ENCODE peak calls at places on chromosome 3, in eight cellular contexts. One of them, this sample, is unnamed.

GRCh38 chr3:25027639-25028038 is 400.4 kb upstream of the RARB start:
- DNase-seq in A549: no peak
- DNase-seq in HepG2: no peak
- DNase-seq in heart left ventricle: no peak
- DNase-seq in adrenal gland: no peak
- DNase-seq in uterus: peak
- DNase-seq in esophagus squamous epithelium: no peak
- DNase-seq in suprapubic skin: no peak
- DNase-seq in this sample: no peak

GRCh38 chr3:14543446-14543845 is 3.3 kb upstream of the GRIP2 start:
- DNase-seq in A549: no peak
- DNase-seq in HepG2: no peak
- DNase-seq in heart left ventricle: no peak
- DNase-seq in adrenal gland: no peak
- DNase-seq in uterus: no peak
- DNase-seq in esophagus squamous epithelium: no peak
- DNase-seq in suprapubic skin: no peak
- DNase-seq in this sample: no peak

GRCh38 chr3:187209501-187209900 is 12.2 kb downstream of the RTP1 start:
- DNase-seq in A549: no peak
- DNase-seq in HepG2: no peak
- DNase-seq in heart left ventricle: no peak
- DNase-seq in adrenal gland: no peak
- DNase-seq in uterus: no peak
- DNase-seq in esophagus squamous epithelium: no peak
- DNase-seq in suprapubic skin: no peak
- DNase-seq in this sample: no peak

GRCh38 chr3:69120879-69121464 is 1.4 kb downstream of the LMOD3 start:
- DNase-seq in A549: peak
- DNase-seq in HepG2: peak
- DNase-seq in heart left ventricle: no peak
- DNase-seq in adrenal gland: peak
- DNase-seq in uterus: peak
- DNase-seq in esophagus squamous epithelium: peak
- DNase-seq in suprapubic skin: peak
- DNase-seq in this sample: peak

GRCh38 chr3:1172642-1173041 is 79.8 kb downstream of the CNTN6 start:
- DNase-seq in A549: no peak
- DNase-seq in HepG2: no peak
- DNase-seq in heart left ventricle: no peak
- DNase-seq in adrenal gland: peak
- DNase-seq in uterus: no peak
- DNase-seq in esophagus squamous epithelium: no peak
- DNase-seq in suprapubic skin: no peak
- DNase-seq in this sample: no peak

GRCh38 chr3:72453686-72454085 is 394.6 kb downstream of the SHQ1 start:
- DNase-seq in A549: no peak
- DNase-seq in HepG2: no peak
- DNase-seq in heart left ventricle: no peak
- DNase-seq in adrenal gland: no peak
- DNase-seq in uterus: no peak
- DNase-seq in esophagus squamous epithelium: no peak
- DNase-seq in suprapubic skin: no peak
- DNase-seq in this sample: no peak

GRCh38 chr3:122030381-122031122 is 8.5 kb upstream of the ILDR1 start:
- DNase-seq in A549: no peak
- DNase-seq in HepG2: no peak
- DNase-seq in heart left ventricle: no peak
- DNase-seq in adrenal gland: no peak
- DNase-seq in uterus: no peak
- DNase-seq in esophagus squamous epithelium: no peak
- DNase-seq in suprapubic skin: no peak
- DNase-seq in this sample: no peak

GRCh38 chr3:193869221-193870201 is 266.4 kb upstream of the HES1 start:
- DNase-seq in A549: peak
- DNase-seq in HepG2: no peak
- DNase-seq in heart left ventricle: peak
- DNase-seq in adrenal gland: no peak
- DNase-seq in uterus: no peak
- DNase-seq in esophagus squamous epithelium: no peak
- DNase-seq in suprapubic skin: no peak
- DNase-seq in this sample: peak

GRCh38 chr3:29914861-29915524 is 634.1 kb downstream of the RBMS3 start:
- DNase-seq in A549: no peak
- DNase-seq in HepG2: no peak
- DNase-seq in heart left ventricle: no peak
- DNase-seq in adrenal gland: no peak
- DNase-seq in uterus: no peak
- DNase-seq in esophagus squamous epithelium: no peak
- DNase-seq in suprapubic skin: no peak
- DNase-seq in this sample: no peak

GRCh38 chr3:52787672-52788625 is 6.6 kb upstream of the ITIH3 start:
- DNase-seq in A549: no peak
- DNase-seq in HepG2: peak
- DNase-seq in heart left ventricle: peak
- DNase-seq in adrenal gland: peak
- DNase-seq in uterus: no peak
- DNase-seq in esophagus squamous epithelium: no peak
- DNase-seq in suprapubic skin: peak
- DNase-seq in this sample: no peak

GRCh38 chr3:115272036-115272824 is 125.1 kb upstream of the ZBTB20 start:
- DNase-seq in A549: peak
- DNase-seq in HepG2: no peak
- DNase-seq in heart left ventricle: no peak
- DNase-seq in adrenal gland: peak
- DNase-seq in uterus: no peak
- DNase-seq in esophagus squamous epithelium: no peak
- DNase-seq in suprapubic skin: no peak
- DNase-seq in this sample: no peak

GRCh38 chr3:59433546-59433945 is 383.7 kb upstream of the CFAP20DC start:
- DNase-seq in A549: no peak
- DNase-seq in HepG2: no peak
- DNase-seq in heart left ventricle: no peak
- DNase-seq in adrenal gland: no peak
- DNase-seq in uterus: no peak
- DNase-seq in esophagus squamous epithelium: no peak
- DNase-seq in suprapubic skin: no peak
- DNase-seq in this sample: no peak

GRCh38 chr3:197750396-197750831 is 731 bp downstream of the FYTTD1 start:
- DNase-seq in A549: peak
- DNase-seq in HepG2: no peak
- DNase-seq in heart left ventricle: peak
- DNase-seq in adrenal gland: peak
- DNase-seq in uterus: peak
- DNase-seq in esophagus squamous epithelium: no peak
- DNase-seq in suprapubic skin: peak
- DNase-seq in this sample: peak

GRCh38 chr3:156801746-156802145 is 24.4 kb upstream of the LEKR1 start:
- DNase-seq in A549: no peak
- DNase-seq in HepG2: no peak
- DNase-seq in heart left ventricle: no peak
- DNase-seq in adrenal gland: no peak
- DNase-seq in uterus: no peak
- DNase-seq in esophagus squamous epithelium: no peak
- DNase-seq in suprapubic skin: no peak
- DNase-seq in this sample: no peak

GRCh38 chr3:169259134-169259533 is 404.4 kb downstream of the MECOM start:
- DNase-seq in A549: no peak
- DNase-seq in HepG2: no peak
- DNase-seq in heart left ventricle: no peak
- DNase-seq in adrenal gland: no peak
- DNase-seq in uterus: no peak
- DNase-seq in esophagus squamous epithelium: no peak
- DNase-seq in suprapubic skin: no peak
- DNase-seq in this sample: no peak

GRCh38 chr3:157755254-157755653 is 252.0 kb upstream of the VEPH1 start:
- DNase-seq in A549: no peak
- DNase-seq in HepG2: no peak
- DNase-seq in heart left ventricle: no peak
- DNase-seq in adrenal gland: no peak
- DNase-seq in uterus: no peak
- DNase-seq in esophagus squamous epithelium: no peak
- DNase-seq in suprapubic skin: no peak
- DNase-seq in this sample: no peak

GRCh38 chr3:100891827-100892226 is 101.4 kb downstream of the ABI3BP start:
- DNase-seq in A549: peak
- DNase-seq in HepG2: no peak
- DNase-seq in heart left ventricle: no peak
- DNase-seq in adrenal gland: no peak
- DNase-seq in uterus: no peak
- DNase-seq in esophagus squamous epithelium: no peak
- DNase-seq in suprapubic skin: no peak
- DNase-seq in this sample: no peak

GRCh38 chr3:72520690-72521308 is 327.4 kb downstream of the SHQ1 start:
- DNase-seq in A549: peak
- DNase-seq in HepG2: peak
- DNase-seq in heart left ventricle: no peak
- DNase-seq in adrenal gland: no peak
- DNase-seq in uterus: no peak
- DNase-seq in esophagus squamous epithelium: no peak
- DNase-seq in suprapubic skin: no peak
- DNase-seq in this sample: no peak

GRCh38 chr3:126277629-126278378 is 79.4 kb downstream of the KLF15 start:
- DNase-seq in A549: no peak
- DNase-seq in HepG2: no peak
- DNase-seq in heart left ventricle: no peak
- DNase-seq in adrenal gland: no peak
- DNase-seq in uterus: no peak
- DNase-seq in esophagus squamous epithelium: no peak
- DNase-seq in suprapubic skin: no peak
- DNase-seq in this sample: no peak

DNA sequence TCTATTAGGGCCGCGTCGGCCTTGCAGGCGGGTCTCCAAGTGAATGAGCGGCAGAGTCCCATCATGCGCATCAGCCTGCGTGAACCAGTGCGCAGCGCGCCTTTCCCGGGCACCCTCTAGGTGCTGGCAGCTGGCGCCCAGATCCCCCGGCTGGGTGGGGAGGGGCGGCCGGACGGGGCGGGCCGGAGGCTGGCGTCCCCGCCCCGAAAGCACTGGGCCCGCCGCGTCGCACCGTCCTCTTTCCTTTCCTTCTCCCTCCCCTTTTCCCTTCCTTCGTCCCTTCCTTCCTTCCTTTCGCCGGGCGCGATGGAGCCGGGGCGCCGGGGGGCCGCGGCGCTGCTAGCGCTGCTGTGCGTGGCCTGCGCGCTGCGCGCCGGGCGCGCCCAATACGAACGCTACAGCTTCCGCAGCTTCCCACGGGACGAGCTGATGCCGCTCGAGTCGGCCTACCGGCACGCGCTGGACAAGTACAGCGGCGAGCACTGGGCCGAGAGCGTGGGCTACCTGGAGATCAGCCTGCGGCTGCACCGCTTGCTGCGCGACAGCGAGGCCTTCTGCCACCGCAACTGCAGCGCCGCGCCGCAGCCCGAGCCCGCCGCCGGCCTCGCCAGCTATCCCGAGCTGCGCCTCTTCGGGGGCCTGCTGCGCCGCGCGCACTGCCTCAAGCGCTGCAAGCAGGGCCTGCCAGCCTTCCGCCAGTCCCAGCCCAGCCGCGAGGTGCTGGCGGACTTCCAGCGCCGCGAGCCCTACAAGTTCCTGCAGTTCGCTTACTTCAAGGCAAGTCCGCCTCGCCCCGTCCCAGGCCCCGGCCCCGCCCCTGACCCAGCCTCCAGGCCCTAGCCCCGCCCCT is at the start of gene CRTAP:
- DNase-seq in A549: peak
- DNase-seq in HepG2: peak
- DNase-seq in heart left ventricle: peak
- DNase-seq in adrenal gland: peak
- DNase-seq in uterus: peak
- DNase-seq in esophagus squamous epithelium: peak
- DNase-seq in suprapubic skin: peak
- DNase-seq in this sample: peak
- TF ChIP-seq POLR2A in A549: peak
- TF ChIP-seq POLR2A in HepG2: peak
- TF ChIP-seq POLR2A in heart left ventricle: no peak
- TF ChIP-seq POLR2A in adrenal gland: no peak
- TF ChIP-seq POLR2A in uterus: no peak
- TF ChIP-seq POLR2A in esophagus squamous epithelium: no peak
- TF ChIP-seq POLR2A in suprapubic skin: no peak
- TF ChIP-seq POLR2A in this sample: peak

GRCh38 chr3:152505926-152506325 is 237.2 kb downstream of the MBNL1 start:
- DNase-seq in A549: no peak
- DNase-seq in HepG2: no peak
- DNase-seq in heart left ventricle: no peak
- DNase-seq in adrenal gland: no peak
- DNase-seq in uterus: no peak
- DNase-seq in esophagus squamous epithelium: no peak
- DNase-seq in suprapubic skin: no peak
- DNase-seq in this sample: no peak
- TF ChIP-seq POLR2A in A549: no peak
- TF ChIP-seq POLR2A in HepG2: no peak
- TF ChIP-seq POLR2A in heart left ventricle: no peak
- TF ChIP-seq POLR2A in adrenal gland: no peak
- TF ChIP-seq POLR2A in uterus: no peak
- TF ChIP-seq POLR2A in esophagus squamous epithelium: no peak
- TF ChIP-seq POLR2A in suprapubic skin: no peak
- TF ChIP-seq POLR2A in this sample: no peak

GRCh38 chr3:45179163-45179562 is 33.0 kb upstream of the CDCP1 start:
- DNase-seq in A549: no peak
- DNase-seq in HepG2: no peak
- DNase-seq in heart left ventricle: no peak
- DNase-seq in adrenal gland: no peak
- DNase-seq in uterus: no peak
- DNase-seq in esophagus squamous epithelium: no peak
- DNase-seq in suprapubic skin: no peak
- DNase-seq in this sample: no peak
- TF ChIP-seq POLR2A in A549: no peak
- TF ChIP-seq POLR2A in HepG2: no peak
- TF ChIP-seq POLR2A in heart left ventricle: no peak
- TF ChIP-seq POLR2A in adrenal gland: no peak
- TF ChIP-seq POLR2A in uterus: no peak
- TF ChIP-seq POLR2A in esophagus squamous epithelium: no peak
- TF ChIP-seq POLR2A in suprapubic skin: no peak
- TF ChIP-seq POLR2A in this sample: no peak

DNA sequence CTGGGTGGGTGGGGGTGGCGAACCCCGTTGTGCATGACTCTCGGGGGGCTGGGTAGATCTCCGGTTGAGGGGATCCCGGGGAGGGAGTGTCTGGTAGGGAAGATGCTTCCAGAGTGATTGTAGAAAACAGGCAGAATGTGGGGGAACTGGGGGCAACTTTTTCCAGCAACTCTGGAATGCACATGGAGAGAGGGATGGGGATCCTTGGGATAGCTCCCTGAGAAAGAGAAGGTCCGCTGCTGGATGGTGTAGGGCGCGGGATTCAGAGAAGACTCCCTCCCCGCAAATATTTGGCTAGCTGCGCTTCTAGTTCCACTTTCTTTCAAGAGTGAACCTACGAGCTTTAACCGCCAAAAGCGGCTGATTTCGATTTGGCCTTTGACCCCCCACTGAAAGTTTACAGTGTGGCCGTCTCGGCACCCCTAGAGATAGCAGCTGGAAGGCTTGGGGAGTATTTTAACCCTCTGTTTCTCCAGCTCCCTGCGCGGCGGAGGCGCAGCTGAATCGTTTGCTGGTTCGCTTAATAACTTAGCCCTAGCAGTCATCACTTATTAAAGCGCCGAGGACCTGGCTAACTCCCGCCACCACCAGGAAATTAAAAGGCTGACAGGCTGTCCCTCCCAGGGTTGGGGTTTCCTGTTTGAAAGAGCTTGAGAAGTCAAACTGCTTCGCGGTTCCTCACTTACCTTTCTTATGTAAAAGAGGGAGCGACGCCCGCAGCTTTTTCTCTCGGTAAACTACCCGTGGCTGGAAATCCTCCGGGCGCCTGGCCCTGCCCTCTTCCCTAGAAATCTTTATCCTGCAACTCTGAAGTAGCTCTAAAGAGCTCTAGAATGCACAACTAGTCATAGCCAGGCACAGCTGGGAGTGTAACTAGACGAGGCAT is 1.2 kb downstream of the PHLDB2 start:
- DNase-seq in A549: peak
- DNase-seq in HepG2: peak
- DNase-seq in heart left ventricle: peak
- DNase-seq in adrenal gland: peak
- DNase-seq in uterus: peak
- DNase-seq in esophagus squamous epithelium: peak
- DNase-seq in suprapubic skin: peak
- DNase-seq in this sample: peak
- TF ChIP-seq POLR2A in A549: no peak
- TF ChIP-seq POLR2A in HepG2: peak
- TF ChIP-seq POLR2A in heart left ventricle: no peak
- TF ChIP-seq POLR2A in adrenal gland: peak
- TF ChIP-seq POLR2A in uterus: peak
- TF ChIP-seq POLR2A in esophagus squamous epithelium: no peak
- TF ChIP-seq POLR2A in suprapubic skin: no peak
- TF ChIP-seq POLR2A in this sample: peak